ENCODE peak calls at places on chromosomes 12 and 14, in seven cellular contexts. H is naive thymus-derived CD4-positive, alpha-beta T cell; Z is activated T-helper 1 cell treated with Interleukin-2 at 50 U/mL for 16 hours; G is AG10803; V is sciatic nerve; N is ACHN; Q is stimulated activated CD8-positive, alpha-beta memory T cell treated with anti-CD3 and anti-CD28 coated beads, Interleukin-4, amount 100 ng/mL, for 24 hours. E is an unnamed sample.

GRCh38 chr14:34804933-34805332 is 70.2 kb downstream of the BAZ1A start:
- DNase-seq in H (no peak), Z (no peak), G (no peak), V (no peak), N (no peak), Q (no peak), E (no peak)

GRCh38 chr14:54398028-54398368 is 1.2 kb downstream of the CDKN3 start:
- DNase-seq in H (no peak), Z (no peak), G (no peak), V (no peak), N (no peak), Q (no peak), E (no peak)

GRCh38 chr12:62621239-62621638 is 154.6 kb downstream of the MON2 start:
- DNase-seq in H (no peak), Z (no peak), G (no peak), V (no peak), N (no peak), Q (no peak), E (no peak)

GRCh38 chr12:53071591-53072551 is 7.3 kb downstream of the SPRYD3 start:
- DNase-seq in H (no peak), Z (no peak), G (peak), V (peak), N (no peak), Q (no peak), E (no peak)

GRCh38 chr12:63940295-63940997 is 95.9 kb downstream of the SRGAP1 start:
- DNase-seq in H (no peak), Z (no peak), G (no peak), V (no peak), N (no peak), Q (no peak), E (no peak)

GRCh38 chr14:53828820-53829219 is 127.8 kb downstream of the BMP4 start:
- DNase-seq in H (no peak), Z (no peak), G (no peak), V (no peak), N (no peak), Q (no peak), E (no peak)

GRCh38 chr14:75491376-75491978 is 30.8 kb upstream of the BATF start:
- DNase-seq in H (no peak), Z (no peak), G (no peak), V (no peak), N (no peak), Q (no peak), E (no peak)

GRCh38 chr14:72350215-72350614 is 418.0 kb downstream of the RGS6 start:
- DNase-seq in H (no peak), Z (no peak), G (no peak), V (no peak), N (no peak), Q (no peak), E (no peak)

GRCh38 chr14:51463461-51463860 is 188.2 kb upstream of the FRMD6 start:
- DNase-seq in H (no peak), Z (no peak), G (no peak), V (no peak), N (no peak), Q (no peak), E (no peak)

GRCh38 chr12:12265571-12266388 is 1.1 kb downstream of the LRP6 start:
- DNase-seq in H (peak), Z (no peak), G (peak), V (no peak), N (peak), Q (no peak), E (no peak)

GRCh38 chr12:5230861-5231260 is 187.2 kb downstream of the KCNA5 start:
- DNase-seq in H (no peak), Z (no peak), G (no peak), V (no peak), N (no peak), Q (no peak), E (no peak)

GRCh38 chr12:1176191-1176590 is 185.2 kb downstream of the ERC1 start:
- DNase-seq in H (no peak), Z (no peak), G (no peak), V (no peak), N (no peak), Q (no peak), E (no peak)

GRCh38 chr12:44247588-44247987 is 411.7 kb downstream of the TMEM117 start:
- DNase-seq in H (no peak), Z (no peak), G (no peak), V (no peak), N (peak), Q (no peak), E (peak)

GRCh38 chr12:42299392-42300308 is 26.2 kb downstream of the ZCRB1 start:
- DNase-seq in H (no peak), Z (no peak), G (peak), V (no peak), N (no peak), Q (peak), E (no peak)

GRCh38 chr12:98998697-98999299 is 353.7 kb downstream of the APAF1 start:
- DNase-seq in H (no peak), Z (no peak), G (peak), V (no peak), N (peak), Q (no peak), E (peak)

GRCh38 chr14:58299665-58300202 is 1.4 kb downstream of the ARID4A start:
- DNase-seq in H (no peak), Z (no peak), G (no peak), V (no peak), N (no peak), Q (no peak), E (peak)

GRCh38 chr12:3244219-3244750 is 167.1 kb downstream of the TSPAN9 start:
- DNase-seq in H (no peak), Z (no peak), G (no peak), V (no peak), N (no peak), Q (no peak), E (no peak)

GRCh38 chr14:36997843-36998242 is 174.6 kb downstream of the SLC25A21 start:
- DNase-seq in H (no peak), Z (no peak), G (peak), V (no peak), N (no peak), Q (no peak), E (no peak)

GRCh38 chr14:103561381-103562134 is 899 bp downstream of the BAG5 start:
- DNase-seq in H (peak), Z (no peak), G (peak), V (no peak), N (peak), Q (peak), E (no peak)

GRCh38 chr14:54762296-54762695 is 140.3 kb downstream of the GCH1 start:
- DNase-seq in H (no peak), Z (no peak), G (no peak), V (no peak), N (no peak), Q (no peak), E (no peak)

GRCh38 chr14:103828315-103828967 is 18.9 kb downstream of the PPP1R13B start:
- DNase-seq in H (no peak), Z (no peak), G (peak), V (peak), N (no peak), Q (no peak), E (no peak)

GRCh38 chr12:11763760-11764520 is 114.5 kb downstream of the ETV6 start:
- DNase-seq in H (no peak), Z (no peak), G (peak), V (no peak), N (peak), Q (no peak), E (no peak)

GRCh38 chr12:124506832-124507153 is 60.6 kb downstream of the NCOR2 start:
- DNase-seq in H (no peak), Z (no peak), G (no peak), V (no peak), N (no peak), Q (no peak), E (no peak)

GRCh38 chr12:112382866-112383265 is 635 bp upstream of the HECTD4 start:
- DNase-seq in H (no peak), Z (no peak), G (no peak), V (no peak), N (no peak), Q (no peak), E (no peak)

GRCh38 chr14:73460691-73461127 is 2.4 kb upstream of the NUMB start:
- DNase-seq in H (no peak), Z (no peak), G (peak), V (no peak), N (no peak), Q (no peak), E (no peak)

E was measured in iPS-NIHi11.